ENCODE peak calls at places on chromosomes 6 and 20, in eight cellular contexts. T is HT1080; Z is colonic mucosa; P is NK-92 treated with Interleukin-12 subunit alpha and Interleukin-12 subunit beta, amount 100 ng/mL, for 24 hours; B is activated T-helper 1 cell treated with anti-CD3 and anti-CD28 coated beads, Interleukin-12 subunit alpha, Interleukin-12 subunit beta, Interleukin-2, Interleukin-4 antibody, amounts not matched to agents 30 ng/mL and 10 ng/mL and 1 ng/mL, durations not matched to agents 14 hours and 24 hours and 36 hours; U is stimulated activated naive CD4-positive, alpha-beta T cell; L is germinal center; M is stimulated activated CD4-positive, alpha-beta T cell treated with anti-CD3 and anti-CD28 coated beads, TNF-alpha, amount 100 ng/mL, for 1 hour. Y is an unnamed sample.

GRCh38 chr6:121694389-121695185 is 259.1 kb downstream of the GJA1 start:
- DNase-seq in T (peak), Z (no peak), P (no peak), B (no peak), U (no peak), L (no peak), M (no peak), Y (no peak)

GRCh38 chr20:38745757-38746156 is 2.5 kb upstream of the ACTR5 start:
- DNase-seq in T (no peak), Z (no peak), P (no peak), B (no peak), U (no peak), L (peak), M (no peak), Y (no peak)

GRCh38 chr6:116633685-116634084 is 17.4 kb downstream of the RSPH4A start:
- DNase-seq in T (no peak), Z (no peak), P (no peak), B (no peak), U (no peak), L (peak), M (no peak), Y (no peak)

GRCh38 chr6:132465530-132466485 is 47.1 kb downstream of the STX7 start:
- DNase-seq in T (no peak), Z (no peak), P (no peak), B (no peak), U (no peak), L (peak), M (no peak), Y (no peak)

GRCh38 chr6:83767033-83767432 is 58.1 kb upstream of the SNAP91 start:
- DNase-seq in T (no peak), Z (no peak), P (no peak), B (no peak), U (no peak), L (no peak), M (no peak), Y (no peak)

GRCh38 chr6:114068119-114068518 is 97.2 kb upstream of the HDAC2 start:
- DNase-seq in T (no peak), Z (no peak), P (no peak), B (no peak), U (no peak), L (no peak), M (no peak), Y (no peak)

GRCh38 chr6:150417899-150418824 is 49.4 kb downstream of the IYD start:
- DNase-seq in T (peak), Z (peak), P (peak), B (peak), U (peak), L (peak), M (no peak), Y (peak)

GRCh38 chr20:59737073-59737691 is 132.8 kb downstream of the PHACTR3 start:
- DNase-seq in T (no peak), Z (no peak), P (no peak), B (no peak), U (no peak), L (no peak), M (no peak), Y (no peak)

GRCh38 chr6:106243261-106243660 is 82.3 kb downstream of the ATG5 start:
- DNase-seq in T (no peak), Z (no peak), P (no peak), B (no peak), U (no peak), L (no peak), M (no peak), Y (no peak)

GRCh38 chr6:104705916-104706442 is 153.7 kb downstream of the HACE1 start:
- DNase-seq in T (no peak), Z (no peak), P (no peak), B (no peak), U (no peak), L (no peak), M (no peak), Y (no peak)

GRCh38 chr6:133241088-133241900 is at the start of gene EYA4:
- DNase-seq in T (peak), Z (no peak), P (no peak), B (no peak), U (no peak), L (peak), M (no peak), Y (no peak)

GRCh38 chr20:33677991-33678431 is 3.8 kb upstream of the NECAB3 start:
- DNase-seq in T (no peak), Z (no peak), P (no peak), B (no peak), U (no peak), L (no peak), M (no peak), Y (no peak)

GRCh38 chr6:73802366-73802765 is 106.4 kb downstream of the CD109 start:
- DNase-seq in T (no peak), Z (no peak), P (no peak), B (no peak), U (no peak), L (no peak), M (no peak), Y (no peak)

GRCh38 chr6:37314803-37315515 is 38.8 kb upstream of the RNF8 start:
- DNase-seq in T (peak), Z (peak), P (no peak), B (peak), U (no peak), L (peak), M (no peak), Y (no peak)

GRCh38 chr6:90178294-90178678 is 118.4 kb downstream of the BACH2 start:
- DNase-seq in T (no peak), Z (no peak), P (no peak), B (no peak), U (no peak), L (no peak), M (no peak), Y (no peak)

GRCh38 chr6:131231103-131231502 is 95.8 kb downstream of the AKAP7 start:
- DNase-seq in T (no peak), Z (no peak), P (no peak), B (no peak), U (no peak), L (no peak), M (no peak), Y (no peak)

GRCh38 chr20:62769346-62770071 is 26.8 kb upstream of the MRGBP start:
- DNase-seq in T (no peak), Z (no peak), P (no peak), B (no peak), U (no peak), L (no peak), M (no peak), Y (no peak)

GRCh38 chr20:38435555-38435939 is 419 bp upstream of the SNHG17 start:
- DNase-seq in T (peak), Z (no peak), P (no peak), B (no peak), U (no peak), L (no peak), M (no peak), Y (no peak)

GRCh38 chr6:116136933-116137340 is 11.0 kb upstream of the COL10A1 start:
- DNase-seq in T (no peak), Z (no peak), P (no peak), B (no peak), U (no peak), L (no peak), M (no peak), Y (no peak)

GRCh38 chr20:51306521-51307358 is 235.8 kb downstream of the NFATC2 start:
- DNase-seq in T (peak), Z (peak), P (peak), B (peak), U (peak), L (peak), M (peak), Y (no peak)

GRCh38 chr6:18216411-18216810 is 47.9 kb downstream of the DEK start:
- DNase-seq in T (peak), Z (no peak), P (no peak), B (no peak), U (no peak), L (no peak), M (no peak), Y (no peak)

GRCh38 chr6:37507690-37508421 is 8.2 kb upstream of the CCDC167 start:
- DNase-seq in T (no peak), Z (no peak), P (peak), B (no peak), U (peak), L (no peak), M (no peak), Y (no peak)

GRCh38 chr6:132199343-132199742 is 201.9 kb downstream of the MOXD1 start:
- DNase-seq in T (peak), Z (no peak), P (no peak), B (no peak), U (no peak), L (no peak), M (no peak), Y (no peak)

GRCh38 chr6:144264270-144265060 is 20.7 kb upstream of the UTRN start:
- DNase-seq in T (peak), Z (no peak), P (no peak), B (no peak), U (no peak), L (no peak), M (no peak), Y (no peak)

Y was measured in GM12878.